ENCODE peak calls at places on chromosomes 3 and 15, in six cellular contexts. One of them, this sample, is unnamed.

GRCh38 chr3:10273697-10274305 is 18.9 kb downstream of the GHRL start:
- DNase-seq in AG09319: no peak
- DNase-seq in GM23338: no peak
- DNase-seq in stimulated activated CD4-positive, alpha-beta T cell treated with anti-CD3 and anti-CD28 coated beads, Interleukin-1b, Interleukin-23, amount 100 ng/mL, for 4 hours: no peak
- DNase-seq in fibroblast of the conjunctiva: no peak
- DNase-seq in stimulated activated CD8-positive, alpha-beta memory T cell treated with anti-CD3 and anti-CD28 coated beads, Interleukin-15, amount 100 ng/mL, for 4 hours: no peak
- DNase-seq in this sample: no peak

GRCh38 chr3:81782585-81782984 is 21.1 kb upstream of the GBE1 start:
- DNase-seq in fibroblast of the conjunctiva: no peak
- DNase-seq in stimulated activated CD4-positive, alpha-beta T cell treated with anti-CD3 and anti-CD28 coated beads, Interleukin-1b, Interleukin-23, amount 100 ng/mL, for 4 hours: no peak
- DNase-seq in AG09319: no peak
- DNase-seq in GM23338: no peak
- DNase-seq in stimulated activated CD8-positive, alpha-beta memory T cell treated with anti-CD3 and anti-CD28 coated beads, Interleukin-15, amount 100 ng/mL, for 4 hours: no peak
- DNase-seq in this sample: no peak

GRCh38 chr15:38072507-38073277 is 138.3 kb downstream of the TMCO5A start:
- DNase-seq in AG09319: peak; percentile 39
- DNase-seq in stimulated activated CD4-positive, alpha-beta T cell treated with anti-CD3 and anti-CD28 coated beads, Interleukin-1b, Interleukin-23, amount 100 ng/mL, for 4 hours: no peak
- DNase-seq in fibroblast of the conjunctiva: peak; percentile 82
- DNase-seq in GM23338: peak; percentile 98
- DNase-seq in stimulated activated CD8-positive, alpha-beta memory T cell treated with anti-CD3 and anti-CD28 coated beads, Interleukin-15, amount 100 ng/mL, for 4 hours: no peak
- DNase-seq in this sample: no peak

GRCh38 chr3:15520185-15520584 is 1.3 kb downstream of the COLQ start:
- DNase-seq in stimulated activated CD4-positive, alpha-beta T cell treated with anti-CD3 and anti-CD28 coated beads, Interleukin-1b, Interleukin-23, amount 100 ng/mL, for 4 hours: no peak
- DNase-seq in stimulated activated CD8-positive, alpha-beta memory T cell treated with anti-CD3 and anti-CD28 coated beads, Interleukin-15, amount 100 ng/mL, for 4 hours: peak; percentile 24
- DNase-seq in AG09319: no peak
- DNase-seq in fibroblast of the conjunctiva: no peak
- DNase-seq in GM23338: no peak
- DNase-seq in this sample: no peak

GRCh38 chr3:178795349-178795748 is 259.1 kb downstream of the KCNMB2 start:
- DNase-seq in stimulated activated CD8-positive, alpha-beta memory T cell treated with anti-CD3 and anti-CD28 coated beads, Interleukin-15, amount 100 ng/mL, for 4 hours: no peak
- DNase-seq in stimulated activated CD4-positive, alpha-beta T cell treated with anti-CD3 and anti-CD28 coated beads, Interleukin-1b, Interleukin-23, amount 100 ng/mL, for 4 hours: no peak
- DNase-seq in AG09319: no peak
- DNase-seq in GM23338: peak; percentile 52
- DNase-seq in fibroblast of the conjunctiva: no peak
- DNase-seq in this sample: no peak

GRCh38 chr3:44909063-44909462 is 34.7 kb downstream of the TGM4 start:
- DNase-seq in GM23338: no peak
- DNase-seq in AG09319: no peak
- DNase-seq in stimulated activated CD8-positive, alpha-beta memory T cell treated with anti-CD3 and anti-CD28 coated beads, Interleukin-15, amount 100 ng/mL, for 4 hours: no peak
- DNase-seq in stimulated activated CD4-positive, alpha-beta T cell treated with anti-CD3 and anti-CD28 coated beads, Interleukin-1b, Interleukin-23, amount 100 ng/mL, for 4 hours: no peak
- DNase-seq in fibroblast of the conjunctiva: no peak
- DNase-seq in this sample: no peak

GRCh38 chr15:37109151-37109912 is 9.0 kb upstream of the MEIS2 start:
- DNase-seq in fibroblast of the conjunctiva: no peak
- DNase-seq in stimulated activated CD4-positive, alpha-beta T cell treated with anti-CD3 and anti-CD28 coated beads, Interleukin-1b, Interleukin-23, amount 100 ng/mL, for 4 hours: no peak
- DNase-seq in AG09319: no peak
- DNase-seq in GM23338: peak; percentile 80
- DNase-seq in stimulated activated CD8-positive, alpha-beta memory T cell treated with anti-CD3 and anti-CD28 coated beads, Interleukin-15, amount 100 ng/mL, for 4 hours: no peak
- DNase-seq in this sample: no peak

GRCh38 chr3:11423868-11424267 is 151.7 kb downstream of the ATG7 start:
- DNase-seq in AG09319: no peak
- DNase-seq in stimulated activated CD4-positive, alpha-beta T cell treated with anti-CD3 and anti-CD28 coated beads, Interleukin-1b, Interleukin-23, amount 100 ng/mL, for 4 hours: no peak
- DNase-seq in fibroblast of the conjunctiva: no peak
- DNase-seq in stimulated activated CD8-positive, alpha-beta memory T cell treated with anti-CD3 and anti-CD28 coated beads, Interleukin-15, amount 100 ng/mL, for 4 hours: no peak
- DNase-seq in GM23338: peak; percentile 10
- DNase-seq in this sample: no peak

GRCh38 chr3:187327827-187328226 is 36.3 kb upstream of the MASP1 start:
- DNase-seq in AG09319: no peak
- DNase-seq in fibroblast of the conjunctiva: no peak
- DNase-seq in GM23338: no peak
- DNase-seq in stimulated activated CD4-positive, alpha-beta T cell treated with anti-CD3 and anti-CD28 coated beads, Interleukin-1b, Interleukin-23, amount 100 ng/mL, for 4 hours: no peak
- DNase-seq in stimulated activated CD8-positive, alpha-beta memory T cell treated with anti-CD3 and anti-CD28 coated beads, Interleukin-15, amount 100 ng/mL, for 4 hours: no peak
- DNase-seq in this sample: no peak

GRCh38 chr3:124685481-124685880 is 44.8 kb upstream of the UMPS start:
- DNase-seq in GM23338: no peak
- DNase-seq in AG09319: no peak
- DNase-seq in fibroblast of the conjunctiva: no peak
- DNase-seq in stimulated activated CD8-positive, alpha-beta memory T cell treated with anti-CD3 and anti-CD28 coated beads, Interleukin-15, amount 100 ng/mL, for 4 hours: no peak
- DNase-seq in stimulated activated CD4-positive, alpha-beta T cell treated with anti-CD3 and anti-CD28 coated beads, Interleukin-1b, Interleukin-23, amount 100 ng/mL, for 4 hours: no peak
- DNase-seq in this sample: no peak

GRCh38 chr3:86245360-86245759 is 745.6 kb downstream of the VGLL3 start:
- DNase-seq in fibroblast of the conjunctiva: no peak
- DNase-seq in stimulated activated CD8-positive, alpha-beta memory T cell treated with anti-CD3 and anti-CD28 coated beads, Interleukin-15, amount 100 ng/mL, for 4 hours: no peak
- DNase-seq in GM23338: peak; percentile 55
- DNase-seq in AG09319: no peak
- DNase-seq in stimulated activated CD4-positive, alpha-beta T cell treated with anti-CD3 and anti-CD28 coated beads, Interleukin-1b, Interleukin-23, amount 100 ng/mL, for 4 hours: no peak
- DNase-seq in this sample: no peak

GRCh38 chr3:194617827-194618226 is 15.4 kb downstream of the TMEM44 start:
- DNase-seq in AG09319: no peak
- DNase-seq in fibroblast of the conjunctiva: no peak
- DNase-seq in stimulated activated CD4-positive, alpha-beta T cell treated with anti-CD3 and anti-CD28 coated beads, Interleukin-1b, Interleukin-23, amount 100 ng/mL, for 4 hours: no peak
- DNase-seq in stimulated activated CD8-positive, alpha-beta memory T cell treated with anti-CD3 and anti-CD28 coated beads, Interleukin-15, amount 100 ng/mL, for 4 hours: no peak
- DNase-seq in GM23338: no peak
- DNase-seq in this sample: no peak

GRCh38 chr3:61564405-61565059 is 3.2 kb downstream of the PTPRG start:
- DNase-seq in fibroblast of the conjunctiva: peak; percentile 59
- DNase-seq in GM23338: peak; percentile 83
- DNase-seq in stimulated activated CD4-positive, alpha-beta T cell treated with anti-CD3 and anti-CD28 coated beads, Interleukin-1b, Interleukin-23, amount 100 ng/mL, for 4 hours: no peak
- DNase-seq in AG09319: peak; percentile 52
- DNase-seq in stimulated activated CD8-positive, alpha-beta memory T cell treated with anti-CD3 and anti-CD28 coated beads, Interleukin-15, amount 100 ng/mL, for 4 hours: no peak
- DNase-seq in this sample: no peak

GRCh38 chr3:109532257-109533216 is 195.2 kb upstream of the DPPA4 start:
- DNase-seq in stimulated activated CD4-positive, alpha-beta T cell treated with anti-CD3 and anti-CD28 coated beads, Interleukin-1b, Interleukin-23, amount 100 ng/mL, for 4 hours: peak; percentile 2
- DNase-seq in stimulated activated CD8-positive, alpha-beta memory T cell treated with anti-CD3 and anti-CD28 coated beads, Interleukin-15, amount 100 ng/mL, for 4 hours: no peak
- DNase-seq in GM23338: peak; percentile 85
- DNase-seq in fibroblast of the conjunctiva: peak; percentile 73
- DNase-seq in AG09319: peak; percentile 16
- DNase-seq in this sample: no peak

GRCh38 chr3:139540686-139541085 is 1.1 kb upstream of the RBP1 start:
- DNase-seq in AG09319: no peak
- DNase-seq in fibroblast of the conjunctiva: no peak
- DNase-seq in stimulated activated CD4-positive, alpha-beta T cell treated with anti-CD3 and anti-CD28 coated beads, Interleukin-1b, Interleukin-23, amount 100 ng/mL, for 4 hours: no peak
- DNase-seq in GM23338: no peak
- DNase-seq in stimulated activated CD8-positive, alpha-beta memory T cell treated with anti-CD3 and anti-CD28 coated beads, Interleukin-15, amount 100 ng/mL, for 4 hours: no peak
- DNase-seq in this sample: no peak

GRCh38 chr3:169146112-169146665 is 517.3 kb downstream of the MECOM start:
- DNase-seq in AG09319: peak; percentile 27
- DNase-seq in stimulated activated CD4-positive, alpha-beta T cell treated with anti-CD3 and anti-CD28 coated beads, Interleukin-1b, Interleukin-23, amount 100 ng/mL, for 4 hours: no peak
- DNase-seq in fibroblast of the conjunctiva: no peak
- DNase-seq in GM23338: peak; percentile 74
- DNase-seq in stimulated activated CD8-positive, alpha-beta memory T cell treated with anti-CD3 and anti-CD28 coated beads, Interleukin-15, amount 100 ng/mL, for 4 hours: no peak
- DNase-seq in this sample: no peak

GRCh38 chr3:122510878-122511481 is 3.8 kb downstream of the KPNA1 start:
- DNase-seq in GM23338: peak; percentile 6
- DNase-seq in AG09319: no peak
- DNase-seq in fibroblast of the conjunctiva: no peak
- DNase-seq in stimulated activated CD4-positive, alpha-beta T cell treated with anti-CD3 and anti-CD28 coated beads, Interleukin-1b, Interleukin-23, amount 100 ng/mL, for 4 hours: no peak
- DNase-seq in stimulated activated CD8-positive, alpha-beta memory T cell treated with anti-CD3 and anti-CD28 coated beads, Interleukin-15, amount 100 ng/mL, for 4 hours: no peak
- DNase-seq in this sample: no peak

GRCh38 chr3:170465935-170466334 is 47.3 kb downstream of the CLDN11 start:
- DNase-seq in stimulated activated CD8-positive, alpha-beta memory T cell treated with anti-CD3 and anti-CD28 coated beads, Interleukin-15, amount 100 ng/mL, for 4 hours: no peak
- DNase-seq in fibroblast of the conjunctiva: no peak
- DNase-seq in GM23338: peak; percentile 33
- DNase-seq in stimulated activated CD4-positive, alpha-beta T cell treated with anti-CD3 and anti-CD28 coated beads, Interleukin-1b, Interleukin-23, amount 100 ng/mL, for 4 hours: no peak
- DNase-seq in AG09319: no peak
- DNase-seq in this sample: no peak

GRCh38 chr15:83837946-83838571 is 184.1 kb downstream of the ADAMTSL3 start:
- DNase-seq in stimulated activated CD8-positive, alpha-beta memory T cell treated with anti-CD3 and anti-CD28 coated beads, Interleukin-15, amount 100 ng/mL, for 4 hours: no peak
- DNase-seq in stimulated activated CD4-positive, alpha-beta T cell treated with anti-CD3 and anti-CD28 coated beads, Interleukin-1b, Interleukin-23, amount 100 ng/mL, for 4 hours: no peak
- DNase-seq in AG09319: no peak
- DNase-seq in fibroblast of the conjunctiva: no peak
- DNase-seq in GM23338: peak; percentile 78
- DNase-seq in this sample: no peak

GRCh38 chr3:52119056-52119455 is 35.2 kb downstream of the POC1A start:
- DNase-seq in stimulated activated CD4-positive, alpha-beta T cell treated with anti-CD3 and anti-CD28 coated beads, Interleukin-1b, Interleukin-23, amount 100 ng/mL, for 4 hours: no peak
- DNase-seq in AG09319: no peak
- DNase-seq in GM23338: peak; percentile 15
- DNase-seq in stimulated activated CD8-positive, alpha-beta memory T cell treated with anti-CD3 and anti-CD28 coated beads, Interleukin-15, amount 100 ng/mL, for 4 hours: no peak
- DNase-seq in fibroblast of the conjunctiva: no peak
- DNase-seq in this sample: no peak

GRCh38 chr3:26763723-26764122 is 141.2 kb downstream of the LRRC3B start:
- DNase-seq in stimulated activated CD4-positive, alpha-beta T cell treated with anti-CD3 and anti-CD28 coated beads, Interleukin-1b, Interleukin-23, amount 100 ng/mL, for 4 hours: no peak
- DNase-seq in AG09319: no peak
- DNase-seq in GM23338: no peak
- DNase-seq in fibroblast of the conjunctiva: no peak
- DNase-seq in stimulated activated CD8-positive, alpha-beta memory T cell treated with anti-CD3 and anti-CD28 coated beads, Interleukin-15, amount 100 ng/mL, for 4 hours: no peak
- DNase-seq in this sample: no peak

GRCh38 chr3:149958171-149958796 is 12.4 kb downstream of the PFN2 start:
- DNase-seq in GM23338: peak; percentile 58
- DNase-seq in AG09319: no peak
- DNase-seq in fibroblast of the conjunctiva: no peak
- DNase-seq in stimulated activated CD8-positive, alpha-beta memory T cell treated with anti-CD3 and anti-CD28 coated beads, Interleukin-15, amount 100 ng/mL, for 4 hours: no peak
- DNase-seq in stimulated activated CD4-positive, alpha-beta T cell treated with anti-CD3 and anti-CD28 coated beads, Interleukin-1b, Interleukin-23, amount 100 ng/mL, for 4 hours: no peak
- DNase-seq in this sample: no peak

GRCh38 chr3:31534036-31534435 is 1.3 kb downstream of the STT3B start:
- DNase-seq in stimulated activated CD4-positive, alpha-beta T cell treated with anti-CD3 and anti-CD28 coated beads, Interleukin-1b, Interleukin-23, amount 100 ng/mL, for 4 hours: no peak
- DNase-seq in GM23338: no peak
- DNase-seq in fibroblast of the conjunctiva: no peak
- DNase-seq in AG09319: no peak
- DNase-seq in stimulated activated CD8-positive, alpha-beta memory T cell treated with anti-CD3 and anti-CD28 coated beads, Interleukin-15, amount 100 ng/mL, for 4 hours: no peak
- DNase-seq in this sample: no peak

GRCh38 chr15:89244512-89244869 is 712 bp downstream of the FANCI start:
- DNase-seq in AG09319: no peak
- DNase-seq in fibroblast of the conjunctiva: no peak
- DNase-seq in GM23338: no peak
- DNase-seq in stimulated activated CD4-positive, alpha-beta T cell treated with anti-CD3 and anti-CD28 coated beads, Interleukin-1b, Interleukin-23, amount 100 ng/mL, for 4 hours: no peak
- DNase-seq in stimulated activated CD8-positive, alpha-beta memory T cell treated with anti-CD3 and anti-CD28 coated beads, Interleukin-15, amount 100 ng/mL, for 4 hours: no peak
- DNase-seq in this sample: no peak

GRCh38 chr15:47206358-47206978 is 510.8 kb upstream of the SEMA6D start:
- DNase-seq in stimulated activated CD4-positive, alpha-beta T cell treated with anti-CD3 and anti-CD28 coated beads, Interleukin-1b, Interleukin-23, amount 100 ng/mL, for 4 hours: no peak
- DNase-seq in GM23338: peak; percentile 41
- DNase-seq in AG09319: no peak
- DNase-seq in fibroblast of the conjunctiva: no peak
- DNase-seq in stimulated activated CD8-positive, alpha-beta memory T cell treated with anti-CD3 and anti-CD28 coated beads, Interleukin-15, amount 100 ng/mL, for 4 hours: no peak
- DNase-seq in this sample: no peak

GRCh38 chr15:49741721-49742120 is 120.9 kb downstream of the DTWD1 start:
- DNase-seq in AG09319: no peak
- DNase-seq in GM23338: peak; percentile 3
- DNase-seq in fibroblast of the conjunctiva: no peak
- DNase-seq in stimulated activated CD4-positive, alpha-beta T cell treated with anti-CD3 and anti-CD28 coated beads, Interleukin-1b, Interleukin-23, amount 100 ng/mL, for 4 hours: no peak
- DNase-seq in stimulated activated CD8-positive, alpha-beta memory T cell treated with anti-CD3 and anti-CD28 coated beads, Interleukin-15, amount 100 ng/mL, for 4 hours: no peak
- DNase-seq in this sample: no peak

GRCh38 chr3:16136042-16136441 is 38.4 kb upstream of the GALNT15 start:
- DNase-seq in fibroblast of the conjunctiva: peak; percentile 70
- DNase-seq in stimulated activated CD8-positive, alpha-beta memory T cell treated with anti-CD3 and anti-CD28 coated beads, Interleukin-15, amount 100 ng/mL, for 4 hours: no peak
- DNase-seq in stimulated activated CD4-positive, alpha-beta T cell treated with anti-CD3 and anti-CD28 coated beads, Interleukin-1b, Interleukin-23, amount 100 ng/mL, for 4 hours: no peak
- DNase-seq in GM23338: no peak
- DNase-seq in AG09319: no peak
- DNase-seq in this sample: no peak

GRCh38 chr3:110165753-110166152 is 828.4 kb upstream of the DPPA4 start:
- DNase-seq in fibroblast of the conjunctiva: no peak
- DNase-seq in AG09319: no peak
- DNase-seq in GM23338: peak; percentile 59
- DNase-seq in stimulated activated CD4-positive, alpha-beta T cell treated with anti-CD3 and anti-CD28 coated beads, Interleukin-1b, Interleukin-23, amount 100 ng/mL, for 4 hours: no peak
- DNase-seq in stimulated activated CD8-positive, alpha-beta memory T cell treated with anti-CD3 and anti-CD28 coated beads, Interleukin-15, amount 100 ng/mL, for 4 hours: no peak
- DNase-seq in this sample: no peak

GRCh38 chr15:65626856-65627255 is 5.1 kb downstream of the SLC24A1 start:
- DNase-seq in stimulated activated CD8-positive, alpha-beta memory T cell treated with anti-CD3 and anti-CD28 coated beads, Interleukin-15, amount 100 ng/mL, for 4 hours: no peak
- DNase-seq in stimulated activated CD4-positive, alpha-beta T cell treated with anti-CD3 and anti-CD28 coated beads, Interleukin-1b, Interleukin-23, amount 100 ng/mL, for 4 hours: no peak
- DNase-seq in fibroblast of the conjunctiva: no peak
- DNase-seq in AG09319: no peak
- DNase-seq in GM23338: no peak
- DNase-seq in this sample: no peak

GRCh38 chr3:172980849-172981248 is 160.2 kb downstream of the SPATA16 start:
- DNase-seq in stimulated activated CD4-positive, alpha-beta T cell treated with anti-CD3 and anti-CD28 coated beads, Interleukin-1b, Interleukin-23, amount 100 ng/mL, for 4 hours: no peak
- DNase-seq in fibroblast of the conjunctiva: no peak
- DNase-seq in GM23338: no peak
- DNase-seq in AG09319: no peak
- DNase-seq in stimulated activated CD8-positive, alpha-beta memory T cell treated with anti-CD3 and anti-CD28 coated beads, Interleukin-15, amount 100 ng/mL, for 4 hours: no peak
- DNase-seq in this sample: no peak

GRCh38 chr15:73331991-73332925 is 36.5 kb downstream of the HCN4 start:
- DNase-seq in fibroblast of the conjunctiva: no peak
- DNase-seq in GM23338: no peak
- DNase-seq in AG09319: no peak
- DNase-seq in stimulated activated CD8-positive, alpha-beta memory T cell treated with anti-CD3 and anti-CD28 coated beads, Interleukin-15, amount 100 ng/mL, for 4 hours: no peak
- DNase-seq in stimulated activated CD4-positive, alpha-beta T cell treated with anti-CD3 and anti-CD28 coated beads, Interleukin-1b, Interleukin-23, amount 100 ng/mL, for 4 hours: no peak
- DNase-seq in this sample: no peak

GRCh38 chr3:150603888-150604319 is 783 bp downstream of the SELENOT start:
- DNase-seq in fibroblast of the conjunctiva: no peak
- DNase-seq in stimulated activated CD4-positive, alpha-beta T cell treated with anti-CD3 and anti-CD28 coated beads, Interleukin-1b, Interleukin-23, amount 100 ng/mL, for 4 hours: no peak
- DNase-seq in GM23338: peak; percentile 44
- DNase-seq in stimulated activated CD8-positive, alpha-beta memory T cell treated with anti-CD3 and anti-CD28 coated beads, Interleukin-15, amount 100 ng/mL, for 4 hours: no peak
- DNase-seq in AG09319: no peak
- DNase-seq in this sample: no peak

GRCh38 chr3:58179235-58180098 is 31.3 kb downstream of the DNASE1L3 start:
- DNase-seq in GM23338: no peak
- DNase-seq in fibroblast of the conjunctiva: no peak
- DNase-seq in stimulated activated CD8-positive, alpha-beta memory T cell treated with anti-CD3 and anti-CD28 coated beads, Interleukin-15, amount 100 ng/mL, for 4 hours: no peak
- DNase-seq in stimulated activated CD4-positive, alpha-beta T cell treated with anti-CD3 and anti-CD28 coated beads, Interleukin-1b, Interleukin-23, amount 100 ng/mL, for 4 hours: no peak
- DNase-seq in AG09319: no peak
- DNase-seq in this sample: no peak

GRCh38 chr3:5505163-5505562 is 317.7 kb downstream of the EDEM1 start:
- DNase-seq in stimulated activated CD8-positive, alpha-beta memory T cell treated with anti-CD3 and anti-CD28 coated beads, Interleukin-15, amount 100 ng/mL, for 4 hours: no peak
- DNase-seq in stimulated activated CD4-positive, alpha-beta T cell treated with anti-CD3 and anti-CD28 coated beads, Interleukin-1b, Interleukin-23, amount 100 ng/mL, for 4 hours: no peak
- DNase-seq in fibroblast of the conjunctiva: no peak
- DNase-seq in AG09319: no peak
- DNase-seq in GM23338: no peak
- DNase-seq in this sample: no peak

GRCh38 chr3:117853923-117854322 is 1144.3 kb downstream of the TUSC7 start:
- DNase-seq in stimulated activated CD4-positive, alpha-beta T cell treated with anti-CD3 and anti-CD28 coated beads, Interleukin-1b, Interleukin-23, amount 100 ng/mL, for 4 hours: no peak
- DNase-seq in fibroblast of the conjunctiva: peak; percentile 24
- DNase-seq in stimulated activated CD8-positive, alpha-beta memory T cell treated with anti-CD3 and anti-CD28 coated beads, Interleukin-15, amount 100 ng/mL, for 4 hours: no peak
- DNase-seq in AG09319: peak; percentile 54
- DNase-seq in GM23338: no peak
- DNase-seq in this sample: no peak

GRCh38 chr3:126508539-126508938 is 9.0 kb downstream of the UROC1 start:
- DNase-seq in fibroblast of the conjunctiva: no peak
- DNase-seq in stimulated activated CD4-positive, alpha-beta T cell treated with anti-CD3 and anti-CD28 coated beads, Interleukin-1b, Interleukin-23, amount 100 ng/mL, for 4 hours: no peak
- DNase-seq in AG09319: no peak
- DNase-seq in GM23338: no peak
- DNase-seq in stimulated activated CD8-positive, alpha-beta memory T cell treated with anti-CD3 and anti-CD28 coated beads, Interleukin-15, amount 100 ng/mL, for 4 hours: no peak
- DNase-seq in this sample: no peak

GRCh38 chr3:141796436-141797166 is 33.4 kb downstream of the GRK7 start:
- DNase-seq in stimulated activated CD4-positive, alpha-beta T cell treated with anti-CD3 and anti-CD28 coated beads, Interleukin-1b, Interleukin-23, amount 100 ng/mL, for 4 hours: peak; percentile 64
- DNase-seq in GM23338: no peak
- DNase-seq in fibroblast of the conjunctiva: no peak
- DNase-seq in stimulated activated CD8-positive, alpha-beta memory T cell treated with anti-CD3 and anti-CD28 coated beads, Interleukin-15, amount 100 ng/mL, for 4 hours: peak; percentile 55
- DNase-seq in AG09319: no peak
- DNase-seq in this sample: peak; percentile 12

GRCh38 chr3:184659797-184660301 is 52.0 kb downstream of the MAGEF1 start:
- DNase-seq in stimulated activated CD4-positive, alpha-beta T cell treated with anti-CD3 and anti-CD28 coated beads, Interleukin-1b, Interleukin-23, amount 100 ng/mL, for 4 hours: no peak
- DNase-seq in AG09319: no peak
- DNase-seq in GM23338: peak; percentile 31
- DNase-seq in fibroblast of the conjunctiva: no peak
- DNase-seq in stimulated activated CD8-positive, alpha-beta memory T cell treated with anti-CD3 and anti-CD28 coated beads, Interleukin-15, amount 100 ng/mL, for 4 hours: no peak
- DNase-seq in this sample: no peak

GRCh38 chr15:69081310-69082004 is 67.0 kb downstream of the NOX5 start:
- DNase-seq in fibroblast of the conjunctiva: no peak
- DNase-seq in AG09319: peak; percentile 11
- DNase-seq in stimulated activated CD8-positive, alpha-beta memory T cell treated with anti-CD3 and anti-CD28 coated beads, Interleukin-15, amount 100 ng/mL, for 4 hours: no peak
- DNase-seq in GM23338: peak; percentile 52
- DNase-seq in stimulated activated CD4-positive, alpha-beta T cell treated with anti-CD3 and anti-CD28 coated beads, Interleukin-1b, Interleukin-23, amount 100 ng/mL, for 4 hours: no peak
- DNase-seq in this sample: no peak